ENCODE peak calls at places on chromosomes 2 and 18, in five cellular contexts. C is fibroblast of lung, Z is fibroblast of mammary gland, L is WTC11, S is AG10803. O is an unnamed sample.

GRCh38 chr2:8685697-8686358 is 4.0 kb downstream of the ID2 start:
- DNase-seq in C (peak), S (peak), Z (no peak), L (peak), O (peak)

GRCh38 chr2:134185639-134186038 is 68.2 kb upstream of the MGAT5 start:
- DNase-seq in L (no peak), Z (no peak), S (no peak), C (no peak), O (no peak)

GRCh38 chr18:42184685-42185477 is 229.8 kb downstream of the PIK3C3 start:
- DNase-seq in S (no peak), C (no peak), L (no peak), Z (no peak), O (no peak)

GRCh38 chr18:71322201-71322600 is 1033.4 kb downstream of the SOCS6 start:
- DNase-seq in C (no peak), Z (no peak), S (no peak), L (no peak), O (no peak)

GRCh38 chr18:8351173-8351572 is 258.1 kb upstream of the RAB12 start:
- DNase-seq in C (no peak), S (peak), L (no peak), Z (peak), O (no peak)

GRCh38 chr18:48763714-48764100 is 187.1 kb downstream of the SMAD7 start:
- DNase-seq in S (no peak), Z (no peak), C (no peak), L (no peak), O (no peak)

GRCh38 chr18:70243545-70243944 is 38.1 kb upstream of the RTTN start:
- DNase-seq in Z (no peak), S (no peak), C (peak), L (no peak), O (no peak)

GRCh38 chr2:239181074-239181581 is 219.7 kb downstream of the HDAC4 start:
- DNase-seq in C (no peak), L (no peak), Z (no peak), S (no peak), O (peak)

GRCh38 chr18:45423664-45424063 is 191.6 kb upstream of the SLC14A2 start:
- DNase-seq in C (no peak), S (peak), L (no peak), Z (peak), O (no peak)

GRCh38 chr2:111519074-111519473 is 364.9 kb downstream of the ANAPC1 start:
- DNase-seq in C (no peak), S (no peak), Z (no peak), L (no peak), O (no peak)

GRCh38 chr2:226977775-226978190 is 141.9 kb downstream of the RHBDD1 start:
- DNase-seq in S (peak), L (no peak), C (peak), Z (peak), O (no peak)

GRCh38 chr18:54222922-54223567 is 1.4 kb downstream of the MBD2 start:
- DNase-seq in Z (no peak), S (no peak), C (no peak), L (no peak), O (no peak)

DNA sequence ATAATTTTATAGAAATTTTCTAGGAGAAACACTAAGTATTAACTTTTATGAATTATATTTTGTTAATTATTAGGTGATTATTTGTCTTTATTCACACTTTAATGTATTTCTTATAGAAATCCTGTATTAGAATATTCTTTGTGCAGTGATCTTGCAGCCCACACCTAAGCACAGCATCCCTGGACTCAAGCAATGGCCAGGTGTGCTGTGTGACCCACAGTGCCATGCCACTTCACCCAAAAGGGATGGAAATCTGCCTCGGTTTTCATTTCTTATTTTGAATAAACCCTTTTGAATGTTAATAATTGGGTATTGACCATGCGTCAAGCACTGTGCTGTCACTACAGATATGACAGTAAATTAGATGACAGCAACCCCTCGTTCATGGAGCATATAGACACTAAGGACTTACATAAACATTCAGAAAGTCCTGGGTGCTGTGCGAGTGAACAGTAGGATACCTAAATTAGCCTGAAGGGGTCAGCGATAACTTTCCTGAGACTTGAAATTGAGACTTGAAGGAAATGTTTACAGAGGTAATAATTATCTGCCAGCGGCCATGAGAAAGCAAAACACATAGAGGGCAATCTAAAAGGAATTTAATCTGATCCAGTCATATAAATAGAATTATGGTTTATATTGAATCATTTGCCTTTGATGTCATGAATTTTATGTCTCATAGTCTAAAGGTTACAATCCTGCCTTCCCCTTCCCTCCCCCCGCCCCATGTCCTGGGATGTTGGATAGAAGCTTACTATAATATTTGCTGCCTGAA is 52.7 kb upstream of the CALCRL start:
- DNase-seq in S (peak), C (peak), Z (peak), L (no peak), O (no peak)
- TF ChIP-seq CTCF in S (peak), C (peak), Z (peak), L (no peak), O (no peak)

DNA sequence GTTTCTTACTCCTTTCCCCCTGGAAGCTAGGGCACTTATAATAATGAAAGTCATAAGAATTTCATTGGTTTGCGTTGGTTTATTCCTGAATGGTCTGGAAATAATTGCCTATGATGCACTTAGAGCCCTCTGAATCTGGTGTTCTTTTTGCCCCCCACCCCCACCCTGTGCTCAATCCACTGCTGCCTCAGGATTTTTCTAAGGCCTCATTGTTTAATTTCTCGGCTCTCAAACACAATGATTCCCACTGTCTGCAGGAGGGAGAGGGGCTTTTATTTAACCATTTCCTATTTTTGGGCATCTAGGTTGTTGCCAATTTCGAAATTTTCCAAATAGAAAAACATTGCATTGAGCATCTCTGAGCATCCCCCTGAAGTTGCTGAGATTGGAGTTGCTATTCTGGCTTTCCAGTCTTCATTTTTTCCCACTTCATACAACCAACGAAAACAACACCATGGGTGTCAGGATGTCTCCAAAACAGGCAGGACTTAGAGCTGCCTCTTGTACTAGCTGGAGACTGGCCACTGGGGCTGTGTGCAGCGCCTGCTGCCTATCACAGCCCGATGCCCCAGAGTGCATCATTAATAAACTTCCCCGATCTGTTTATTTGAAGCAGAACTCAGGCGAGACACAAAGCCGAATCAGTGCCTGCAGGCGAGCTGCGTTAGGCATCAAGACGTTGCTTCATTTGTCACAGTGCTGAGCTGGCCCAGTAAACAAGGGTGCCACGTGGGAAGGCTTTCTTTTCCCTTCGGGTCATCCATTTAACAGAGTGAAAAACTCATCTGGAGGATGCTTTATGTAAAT is 1.8 kb upstream of the PCARE start:
- DNase-seq in L (no peak), S (no peak), C (peak), Z (peak), O (no peak)
- TF ChIP-seq CTCF in L (no peak), S (no peak), C (no peak), Z (no peak), O (no peak)

GRCh38 chr2:39838589-39838988 is 59.5 kb upstream of the THUMPD2 start:
- DNase-seq in S (no peak), C (no peak), Z (no peak), L (no peak), O (no peak)
- TF ChIP-seq CTCF in S (no peak), C (no peak), Z (no peak), L (no peak), O (no peak)

DNA sequence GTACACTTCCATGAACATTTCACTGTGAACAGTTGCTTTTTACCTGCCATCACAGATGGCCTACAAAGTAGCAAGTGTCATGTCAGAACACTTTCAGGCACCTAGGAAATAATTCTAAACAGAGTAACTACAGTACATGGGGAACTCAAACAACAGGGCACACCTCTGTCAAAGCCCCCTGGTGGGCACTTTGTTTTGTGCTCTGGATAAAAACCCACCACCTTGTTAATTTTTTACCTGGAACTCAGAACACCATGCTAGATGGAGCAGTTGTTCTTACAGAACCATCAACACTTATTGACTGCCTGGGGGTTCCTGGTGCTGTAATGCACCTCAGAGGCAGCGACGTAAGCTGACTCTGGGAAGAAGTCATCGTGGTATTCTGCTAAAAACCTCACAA is 2.3 kb downstream of the MSL3B start:
- DNase-seq in C (no peak), Z (no peak), L (peak), S (no peak), O (no peak)
- TF ChIP-seq CTCF in C (peak), Z (peak), L (peak), S (peak), O (peak)